ENCODE peak calls at places on chromosomes 7 and 10, in six cellular contexts. U is Peyer's patch, S is uterus, J is breast epithelium, E is suprapubic skin, G is esophagus muscularis mucosa. H is an unnamed sample.

GRCh38 chr10:33487014-33487776 is 152.7 kb upstream of the NRP1 start:
- DNase-seq in U (no peak), S (no peak), J (no peak), E (no peak), G (no peak), H (no peak)

GRCh38 chr10:25063157-25063556 is 46.7 kb downstream of the THNSL1 start:
- DNase-seq in U (no peak), S (no peak), J (no peak), E (no peak), G (peak), H (no peak)

GRCh38 chr7:73832806-73833205 is 2.0 kb downstream of the CLDN4 start:
- DNase-seq in U (no peak), S (no peak), J (no peak), E (no peak), G (no peak), H (no peak)

GRCh38 chr7:142352543-142352942 is 94.7 kb upstream of the PRSS58 start:
- DNase-seq in U (no peak), S (no peak), J (no peak), E (no peak), G (no peak), H (no peak)

GRCh38 chr7:288671-289101 is 1.3 kb upstream of the FOXL3 start:
- DNase-seq in U (no peak), S (no peak), J (no peak), E (peak), G (no peak), H (no peak)

GRCh38 chr10:19788075-19788686 is 28.1 kb upstream of the PLXDC2 start:
- DNase-seq in U (peak), S (no peak), J (no peak), E (no peak), G (no peak), H (peak)

GRCh38 chr10:81863771-81864170 is 11.2 kb upstream of the NRG3 start:
- DNase-seq in U (no peak), S (no peak), J (no peak), E (no peak), G (no peak), H (no peak)

GRCh38 chr10:35423505-35424306 is 87.4 kb downstream of the CCNY start:
- DNase-seq in U (no peak), S (no peak), J (no peak), E (no peak), G (no peak), H (no peak)

GRCh38 chr7:15085361-15085760 is 182.8 kb upstream of the DGKB start:
- DNase-seq in U (no peak), S (no peak), J (no peak), E (no peak), G (no peak), H (no peak)

GRCh38 chr10:114256041-114256765 is 17.1 kb downstream of the VWA2 start:
- DNase-seq in U (no peak), S (no peak), J (no peak), E (no peak), G (no peak), H (no peak)

DNA sequence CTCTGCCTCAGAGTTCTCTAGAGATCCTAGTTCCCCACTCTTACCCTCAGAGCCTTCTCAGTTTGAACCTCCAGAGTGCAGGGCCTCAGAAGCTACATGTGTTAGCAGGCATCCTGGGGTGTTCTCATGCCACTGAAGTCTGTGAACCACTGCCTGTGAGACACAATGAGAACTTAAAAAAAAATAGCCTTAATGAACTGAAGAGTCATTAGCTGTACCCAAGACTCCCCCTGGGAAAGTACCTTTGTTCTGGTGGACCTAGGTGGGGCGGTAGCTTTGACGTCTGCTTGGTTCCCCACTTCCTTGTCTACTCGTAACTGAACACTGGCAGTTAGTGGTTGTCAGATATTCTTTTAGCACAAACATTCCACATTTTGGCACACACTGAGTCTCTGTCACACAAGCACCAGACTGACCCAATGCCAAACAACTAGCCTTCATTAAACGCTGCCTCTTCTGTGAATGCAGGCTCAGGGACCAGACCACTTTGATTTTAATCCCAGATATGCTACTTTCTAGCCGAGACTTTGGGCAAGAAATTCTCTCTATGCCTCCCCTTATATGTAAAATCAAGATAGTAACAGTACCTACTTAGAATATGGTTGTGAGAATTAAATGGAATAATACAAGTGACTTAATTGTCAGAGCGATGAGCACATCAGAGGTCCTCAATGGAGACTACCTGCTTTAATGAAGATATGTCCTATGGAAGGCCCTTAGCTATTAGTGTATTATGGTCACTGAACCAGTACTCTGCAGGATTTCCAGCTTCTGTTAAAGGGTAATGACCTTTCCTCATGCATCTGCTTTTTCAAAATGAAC is 75.3 kb upstream of the CC2D2B start:
- DNase-seq in U (peak), S (no peak), J (no peak), E (no peak), G (no peak), H (no peak)
- TF ChIP-seq POLR2A in U (no peak), S (no peak), J (no peak), E (no peak), G (no peak), H (no peak)

GRCh38 chr10:131272897-131273451 is 38.5 kb downstream of the TCERG1L start:
- DNase-seq in U (no peak), S (no peak), J (peak), E (no peak), G (no peak), H (no peak)
- TF ChIP-seq POLR2A in U (no peak), S (no peak), J (no peak), E (no peak), G (no peak), H (no peak)

GRCh38 chr7:130322615-130323014 is 22.0 kb upstream of the CPA5 start:
- DNase-seq in U (no peak), S (no peak), J (peak), E (no peak), G (no peak), H (no peak)

GRCh38 chr7:130324270-130324669 is 20.3 kb upstream of the CPA5 start:
- DNase-seq in U (no peak), S (no peak), J (no peak), E (no peak), G (no peak), H (no peak)

GRCh38 chr7:130314305-130314704 is 21.3 kb downstream of the CPA4 start:
- DNase-seq in U (no peak), S (no peak), J (no peak), E (no peak), G (no peak), H (no peak)

DNA sequence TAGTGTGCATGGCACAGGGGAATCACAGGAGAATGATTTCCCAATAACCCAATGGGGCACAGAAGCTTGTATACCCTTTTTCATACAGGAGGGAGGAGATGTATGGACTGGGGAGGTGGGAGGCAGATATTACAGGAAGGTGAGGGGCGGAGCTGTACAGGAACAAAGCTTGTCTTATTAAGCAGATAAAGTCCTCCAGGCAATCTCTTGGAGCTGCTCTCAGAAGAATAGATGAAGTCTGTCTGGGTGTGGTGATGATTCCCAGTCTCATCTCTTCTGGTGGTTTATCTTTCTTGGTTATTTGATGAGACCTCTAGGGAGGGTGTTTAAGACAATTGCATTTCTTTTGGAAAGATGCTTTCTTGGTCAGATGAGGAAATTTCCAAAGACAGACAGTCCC is 25.1 kb upstream of the CPA5 start:
- DNase-seq in U (no peak), S (no peak), J (no peak), E (no peak), G (no peak), H (no peak)
- TF ChIP-seq POLR2A in U (no peak), S (no peak), J (no peak), E (no peak), G (no peak), H (no peak)

DNA sequence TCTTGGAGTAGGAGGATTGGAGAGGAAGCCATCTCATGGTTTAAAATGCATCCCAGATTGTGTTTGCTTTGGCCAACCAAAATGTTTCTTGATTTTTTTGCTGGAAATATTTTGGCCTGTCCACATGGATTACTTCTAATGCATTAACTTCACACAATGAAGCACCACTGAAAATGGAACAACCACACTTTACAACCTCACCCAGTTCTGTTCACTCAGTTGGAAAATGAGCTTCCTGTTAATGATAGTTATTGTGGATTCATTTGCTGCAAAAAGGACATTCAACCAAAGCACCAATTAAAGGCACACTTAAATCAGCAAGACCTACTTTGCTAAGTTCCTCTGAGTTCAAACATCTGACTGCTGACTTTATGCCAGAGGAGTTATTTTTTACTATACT is 11.3 kb upstream of the A1CF start:
- DNase-seq in U (no peak), S (no peak), J (no peak), E (no peak), G (no peak), H (no peak)
- TF ChIP-seq POLR2A in U (no peak), S (no peak), J (no peak), E (no peak), G (no peak), H (no peak)

GRCh38 chr7:90244909-90245841 is at the start of gene CFAP69:
- DNase-seq in U (peak), S (peak), J (peak), E (peak), G (peak), H (peak)
- TF ChIP-seq POLR2A in U (no peak), S (no peak), J (no peak), E (no peak), G (no peak), H (no peak)

H was measured in erythroblast.